ENCODE peak calls at places on chromosome 6, in nine cellular contexts. U is fibroblast of pulmonary artery; M is epithelial cell of prostate; Q is fibroblast of lung; R is RWPE1; F is CD4-positive, alpha-beta memory T cell; X is GM12865; Z is prostate gland; K is NCI-H2029 treated with DMSO at 0.1 percent for 48 hours. T is an unnamed sample.

GRCh38 chr6:24501914-24502313 is 7.1 kb downstream of the ALDH5A1 start:
- DNase-seq in U (no peak), M (no peak), Q (no peak), R (no peak), F (no peak), X (no peak), Z (no peak), K (no peak), T (no peak)

GRCh38 chr6:105601541-105602174 is 198.8 kb upstream of the PREP start:
- DNase-seq in U (peak), M (peak), Q (peak), R (peak), F (peak), X (peak), Z (peak), K (no peak), T (peak)

GRCh38 chr6:149174962-149175361 is 142.6 kb upstream of the TAB2 start:
- DNase-seq in U (no peak), M (no peak), Q (no peak), R (no peak), F (no peak), X (no peak), Z (no peak), K (no peak), T (no peak)

GRCh38 chr6:148814082-148814790 is 67.4 kb downstream of the UST start:
- DNase-seq in U (no peak), M (no peak), Q (no peak), R (no peak), F (no peak), X (no peak), Z (no peak), K (no peak), T (no peak)

GRCh38 chr6:90411292-90411781 is 114.7 kb upstream of the BACH2 start:
- DNase-seq in U (no peak), M (peak), Q (peak), R (peak), F (peak), X (peak), Z (no peak), K (no peak), T (no peak)

GRCh38 chr6:135535989-135536414 is 38.5 kb upstream of the AHI1 start:
- DNase-seq in U (peak), M (no peak), Q (peak), R (peak), F (peak), X (peak), Z (peak), K (no peak), T (peak)

GRCh38 chr6:159594106-159594749 is 98.8 kb downstream of the SOD2 start:
- DNase-seq in U (peak), M (no peak), Q (peak), R (no peak), F (no peak), X (no peak), Z (no peak), K (no peak), T (peak)

GRCh38 chr6:47603995-47604394 is 94.4 kb upstream of the ADGRF4 start:
- DNase-seq in U (peak), M (no peak), Q (no peak), R (no peak), F (no peak), X (no peak), Z (peak), K (peak), T (no peak)

GRCh38 chr6:55445648-55446204 is 118.5 kb downstream of the GFRAL start:
- DNase-seq in U (peak), M (no peak), Q (peak), R (peak), F (no peak), X (peak), Z (no peak), K (no peak), T (peak)

GRCh38 chr6:17032595-17033591 is 69.0 kb upstream of the STMND1 start:
- DNase-seq in U (peak), M (no peak), Q (peak), R (peak), F (no peak), X (no peak), Z (peak), K (peak), T (peak)

GRCh38 chr6:17865243-17865642 is 122.2 kb downstream of the KIF13A start:
- DNase-seq in U (no peak), M (peak), Q (peak), R (peak), F (no peak), X (no peak), Z (peak), K (no peak), T (no peak)

GRCh38 chr6:111653434-111653833 is 47.8 kb upstream of the TRAF3IP2 start:
- DNase-seq in U (no peak), M (no peak), Q (no peak), R (no peak), F (no peak), X (no peak), Z (no peak), K (peak), T (no peak)

GRCh38 chr6:33854572-33855030 is 50.8 kb upstream of the MLN start:
- DNase-seq in U (no peak), M (no peak), Q (no peak), R (no peak), F (no peak), X (no peak), Z (no peak), K (peak), T (no peak)

GRCh38 chr6:107153061-107153460 is 37.7 kb upstream of the BEND3 start:
- DNase-seq in U (no peak), M (no peak), Q (peak), R (no peak), F (no peak), X (no peak), Z (no peak), K (peak), T (no peak)

GRCh38 chr6:79385333-79385732 is 150.9 kb upstream of the HMGN3 start:
- DNase-seq in U (peak), M (no peak), Q (no peak), R (no peak), F (no peak), X (no peak), Z (no peak), K (no peak), T (no peak)

GRCh38 chr6:45387236-45387635 is 9.5 kb upstream of the SUPT3H start:
- DNase-seq in U (peak), M (no peak), Q (peak), R (no peak), F (no peak), X (no peak), Z (no peak), K (no peak), T (no peak)

GRCh38 chr6:95216560-95216959 is 360.8 kb upstream of the MANEA start:
- DNase-seq in U (no peak), M (no peak), Q (no peak), R (no peak), F (no peak), X (no peak), Z (no peak), K (no peak), T (no peak)

GRCh38 chr6:67541591-67541990 is 1093.5 kb upstream of the ADGRB3 start:
- DNase-seq in U (no peak), M (no peak), Q (peak), R (no peak), F (no peak), X (no peak), Z (no peak), K (no peak), T (no peak)

GRCh38 chr6:53027131-53027718 is 32.1 kb upstream of the GSTA4 start:
- DNase-seq in U (no peak), M (no peak), Q (no peak), R (no peak), F (no peak), X (no peak), Z (no peak), K (no peak), T (no peak)

GRCh38 chr6:154403803-154404202 is 47.2 kb upstream of the IPCEF1 start:
- DNase-seq in U (peak), M (no peak), Q (peak), R (no peak), F (no peak), X (no peak), Z (peak), K (peak), T (no peak)

GRCh38 chr6:34053721-34054120 is 92.2 kb downstream of the GRM4 start:
- DNase-seq in U (no peak), M (peak), Q (no peak), R (no peak), F (no peak), X (no peak), Z (no peak), K (peak), T (no peak)

GRCh38 chr6:13006578-13007300 is 290.2 kb downstream of the PHACTR1 start:
- DNase-seq in U (peak), M (no peak), Q (peak), R (no peak), F (no peak), X (no peak), Z (no peak), K (no peak), T (no peak)

GRCh38 chr6:42142118-42142835 is at the start of gene C6orf132:
- DNase-seq in U (no peak), M (no peak), Q (peak), R (peak), F (no peak), X (no peak), Z (peak), K (no peak), T (no peak)

GRCh38 chr6:30007132-30007764 is 53.8 kb upstream of the POLR1H start:
- DNase-seq in U (no peak), M (no peak), Q (no peak), R (no peak), F (peak), X (no peak), Z (peak), K (peak), T (no peak)